ENCODE peak calls at places on chromosomes 4 and X, in five cellular contexts. I is T-cell, E is testis, T is K562, X is HFFc6. V is an unnamed sample.

GRCh38 chrX:120310861-120311631 is at the start of gene TMEM255A:
- DNase-seq in T (no peak), X (no peak), E (no peak), I (no peak), V (no peak)

GRCh38 chrX:1390621-1391369 is 1.1 kb downstream of the SLC25A6 start:
- DNase-seq in E (peak; percentile 32), T (no peak), X (no peak), I (peak; percentile 7), V (no peak)

GRCh38 chr4:56048621-56049427 is 100.1 kb downstream of the CEP135 start:
- DNase-seq in T (peak; percentile 67), X (peak; percentile 19), I (no peak), E (peak; percentile 66), V (peak; percentile 21)

GRCh38 chr4:116015062-116015461 is 901.6 kb upstream of the NDST4 start:
- DNase-seq in I (no peak), T (no peak), E (no peak), X (no peak), V (no peak)

GRCh38 chr4:182286035-182286434 is 42.8 kb downstream of the TENM3 start:
- DNase-seq in T (no peak), I (no peak), E (no peak), X (peak; percentile 50), V (peak; percentile 58)

GRCh38 chrX:24340501-24340900 is 19.9 kb upstream of the SUPT20HL1 start:
- DNase-seq in I (no peak), E (no peak), X (no peak), T (no peak), V (no peak)

GRCh38 chrX:148298737-148299136 is 201.7 kb upstream of the AFF2 start:
- DNase-seq in E (no peak), X (no peak), T (no peak), I (no peak), V (peak; percentile 86)

GRCh38 chrX:152445926-152446325 is 5.2 kb downstream of the GABRA3 start:
- DNase-seq in T (no peak), I (no peak), E (no peak), X (no peak), V (peak; percentile 60)

GRCh38 chrX:103626855-103627254 is 1.9 kb upstream of the TCEAL1 start:
- DNase-seq in E (no peak), X (peak; percentile 47), I (no peak), T (no peak), V (no peak)

GRCh38 chr4:40419231-40419912 is 84.2 kb downstream of the CHRNA9 start:
- DNase-seq in E (no peak), X (no peak), T (no peak), I (no peak), V (no peak)

GRCh38 chrX:155070038-155070437 is 898 bp downstream of the CMC4 start:
- DNase-seq in X (no peak), I (no peak), E (no peak), T (no peak), V (no peak)

GRCh38 chrX:136157187-136157586 is 9.9 kb downstream of the FHL1 start:
- DNase-seq in E (no peak), I (no peak), X (no peak), T (no peak), V (no peak)

GRCh38 chr4:153116101-153116680 is 88.1 kb upstream of the TRIM2 start:
- DNase-seq in I (no peak), T (no peak), X (no peak), E (no peak), V (no peak)

GRCh38 chrX:31715675-31716074 is 643.8 kb upstream of the FTHL17 start:
- DNase-seq in X (no peak), E (no peak), I (no peak), T (no peak), V (no peak)

GRCh38 chr4:80173387-80173786 is 23.9 kb upstream of the PRDM8 start:
- DNase-seq in E (no peak), I (no peak), X (peak; percentile 85), T (no peak), V (peak; percentile 78)

GRCh38 chr4:41982716-41983115 is 1.2 kb downstream of the DCAF4L1 start:
- DNase-seq in E (no peak), I (no peak), X (no peak), T (no peak), V (no peak)

GRCh38 chr4:32472918-32473317 is 1752.7 kb downstream of the PCDH7 start:
- DNase-seq in E (no peak), X (no peak), I (no peak), T (no peak), V (no peak)

GRCh38 chrX:26442340-26442739 is 226.4 kb downstream of the MAGEB5 start:
- DNase-seq in X (no peak), T (no peak), E (peak; percentile 13), I (no peak), V (no peak)

GRCh38 chr4:83876047-83876446 is 340.1 kb downstream of the GPAT3 start:
- DNase-seq in T (no peak), I (no peak), X (no peak), E (no peak), V (no peak)

GRCh38 chrX:134717698-134718328 is 59.5 kb upstream of the PLAC1 start:
- DNase-seq in X (peak; percentile 42), I (no peak), T (no peak), E (no peak), V (no peak)

GRCh38 chr4:21888195-21888976 is 60.2 kb downstream of the KCNIP4 start:
- DNase-seq in X (peak; percentile 96), T (no peak), I (no peak), E (no peak), V (peak; percentile 61)

GRCh38 chrX:72021975-72022374 is 109.7 kb downstream of the RTL5 start:
- DNase-seq in E (no peak), I (no peak), X (no peak), T (peak; percentile 30), V (no peak)

GRCh38 chr4:37522996-37523395 is 163.2 kb downstream of the RELL1 start:
- DNase-seq in X (peak; percentile 11), I (no peak), E (no peak), T (no peak), V (peak; percentile 32)

GRCh38 chrX:150363561-150364346 is 637 bp downstream of the MAMLD1 start:
- DNase-seq in X (no peak), I (no peak), E (no peak), T (no peak), V (peak; percentile 58)

GRCh38 chrX:66988331-66988730 is 349.5 kb upstream of the EDA2R start:
- DNase-seq in E (no peak), T (no peak), X (no peak), I (no peak), V (no peak)

GRCh38 chr4:104465620-104466019 is 29.1 kb downstream of the CXXC4 start:
- DNase-seq in I (no peak), X (no peak), E (no peak), T (no peak), V (no peak)

GRCh38 chrX:18898517-18898916 is 85.4 kb downstream of the PHKA2 start:
- DNase-seq in I (no peak), T (no peak), X (no peak), E (no peak), V (no peak)

GRCh38 chr4:1296324-1297022 is 6.8 kb downstream of the MAEA start:
- DNase-seq in X (no peak), E (no peak), T (no peak), I (no peak), V (no peak)

GRCh38 chrX:71081348-71082148 is 13.4 kb upstream of the SNX12 start:
- DNase-seq in X (no peak), I (no peak), E (no peak), T (no peak), V (no peak)

GRCh38 chrX:42988700-42989099 is 210.7 kb upstream of the PPP1R2C start:
- DNase-seq in X (no peak), I (no peak), T (no peak), E (no peak), V (no peak)

GRCh38 chr4:835148-836002 is 9.4 kb upstream of the CPLX1 start:
- DNase-seq in I (no peak), E (no peak), T (no peak), X (no peak), V (no peak)

GRCh38 chr4:11487876-11488545 is 59.3 kb upstream of the HS3ST1 start:
- DNase-seq in T (no peak), E (no peak), I (no peak), X (no peak), V (peak; percentile 54)

GRCh38 chr4:165118256-165118909 is 5.7 kb upstream of the TMEM192 start:
- DNase-seq in E (no peak), T (no peak), I (no peak), X (no peak), V (no peak)

GRCh38 chr4:15065516-15065915 is 63.2 kb downstream of the CPEB2 start:
- DNase-seq in I (no peak), T (no peak), E (no peak), X (no peak), V (no peak)

V was measured in RPMI7951.